ENCODE peak calls at places on chromosomes 3 and 15, in ten cellular contexts. J, C, D, Z, Q, B, F, U, L and Y are unnamed samples.

GRCh38 chr3:58188173-58188564 is 22.6 kb downstream of the DNASE1L3 start:
- DNase-seq in J (no peak), C (peak), D (no peak), Z (no peak), Q (no peak), B (no peak), F (no peak), U (no peak), L (no peak), Y (no peak)

GRCh38 chr3:188904670-188905069 is 267.1 kb upstream of the TPRG1 start:
- DNase-seq in J (no peak), C (peak), D (no peak), Z (peak), Q (no peak), B (no peak), F (no peak), U (no peak), L (no peak), Y (no peak)

GRCh38 chr15:20340331-20340811 is 201.2 kb downstream of the GOLGA6L6 start:
- DNase-seq in J (no peak), C (no peak), D (no peak), Z (no peak), Q (peak), B (no peak), F (peak), U (no peak), L (no peak), Y (no peak)

GRCh38 chr3:43534676-43535075 is 87.1 kb downstream of the ANO10 start:
- DNase-seq in J (no peak), C (no peak), D (no peak), Z (no peak), Q (no peak), B (no peak), F (no peak), U (no peak), L (no peak), Y (no peak)

GRCh38 chr3:114231616-114232015 is 5.8 kb downstream of the ZNF80 start:
- DNase-seq in J (no peak), C (no peak), D (no peak), Z (no peak), Q (no peak), B (no peak), F (no peak), U (no peak), L (no peak), Y (no peak)

GRCh38 chr3:133754973-133755828 is 9.0 kb downstream of the TF start:
- DNase-seq in J (no peak), C (no peak), D (no peak), Z (no peak), Q (no peak), B (no peak), F (no peak), U (no peak), L (no peak), Y (no peak)

GRCh38 chr15:80464952-80465645 is 60.9 kb downstream of the ARNT2 start:
- DNase-seq in J (peak), C (no peak), D (no peak), Z (peak), Q (no peak), B (no peak), F (no peak), U (no peak), L (no peak), Y (no peak)

GRCh38 chr3:66304293-66304692 is 83.5 kb downstream of the SLC25A26 start:
- DNase-seq in J (no peak), C (no peak), D (no peak), Z (no peak), Q (no peak), B (no peak), F (no peak), U (no peak), L (no peak), Y (no peak)

GRCh38 chr15:75182187-75183131 is 19.2 kb upstream of the C15orf39 start:
- DNase-seq in J (peak), C (peak), D (no peak), Z (no peak), Q (peak), B (no peak), F (no peak), U (no peak), L (no peak), Y (no peak)

GRCh38 chr3:31695280-31696008 is 162.7 kb downstream of the STT3B start:
- DNase-seq in J (no peak), C (peak), D (peak), Z (peak), Q (no peak), B (no peak), F (no peak), U (no peak), L (peak), Y (no peak)

GRCh38 chr15:72785452-72786243 is 2.1 kb upstream of the ADPGK start:
- DNase-seq in J (no peak), C (peak), D (peak), Z (peak), Q (no peak), B (no peak), F (no peak), U (no peak), L (no peak), Y (peak)

GRCh38 chr15:73845507-73845906 is 27.9 kb upstream of the TBC1D21 start:
- DNase-seq in J (no peak), C (no peak), D (no peak), Z (no peak), Q (no peak), B (no peak), F (no peak), U (no peak), L (no peak), Y (no peak)

GRCh38 chr15:90264649-90265048 is 823 bp upstream of the NGRN start:
- DNase-seq in J (no peak), C (peak), D (no peak), Z (no peak), Q (no peak), B (no peak), F (peak), U (no peak), L (no peak), Y (no peak)

GRCh38 chr15:76932090-76932966 is 779 bp downstream of the RCN2 start:
- DNase-seq in J (no peak), C (peak), D (peak), Z (peak), Q (no peak), B (no peak), F (peak), U (no peak), L (no peak), Y (no peak)

GRCh38 chr3:28726840-28727239 is 378.2 kb upstream of the AZI2 start:
- DNase-seq in J (peak), C (peak), D (no peak), Z (peak), Q (no peak), B (no peak), F (no peak), U (peak), L (no peak), Y (peak)

GRCh38 chr15:99105516-99106341 is 849 bp downstream of the SYNM start:
- DNase-seq in J (no peak), C (peak), D (peak), Z (peak), Q (peak), B (peak), F (no peak), U (peak), L (no peak), Y (no peak)